ENCODE peak calls at places on chromosomes 1 and 21, in six cellular contexts. One of them, this sample, is unnamed.

GRCh38 chr1:230797376-230798186 is 50.4 kb downstream of the CAPN9 start:
- DNase-seq in HCT116: peak; percentile 41
- DNase-seq in GM23248: peak; percentile 89
- DNase-seq in SK-N-SH: peak; percentile 55
- DNase-seq in OCI-LY7: peak; percentile 5
- DNase-seq in hepatocyte: peak; percentile 86
- DNase-seq in this sample: peak; percentile 78

GRCh38 chr1:168688679-168689657 is 40.0 kb downstream of the DPT start:
- DNase-seq in SK-N-SH: no peak
- DNase-seq in HCT116: no peak
- DNase-seq in OCI-LY7: no peak
- DNase-seq in hepatocyte: peak; percentile 21
- DNase-seq in GM23248: no peak
- DNase-seq in this sample: no peak

GRCh38 chr1:59043796-59044195 is 253.1 kb upstream of the FGGY start:
- DNase-seq in SK-N-SH: no peak
- DNase-seq in hepatocyte: peak; percentile 83
- DNase-seq in GM23248: peak; percentile 95
- DNase-seq in OCI-LY7: no peak
- DNase-seq in HCT116: no peak
- DNase-seq in this sample: peak; percentile 75

GRCh38 chr1:160171352-160171751 is 19.0 kb upstream of the CASQ1 start:
- DNase-seq in SK-N-SH: no peak
- DNase-seq in OCI-LY7: no peak
- DNase-seq in HCT116: no peak
- DNase-seq in GM23248: peak; percentile 80
- DNase-seq in hepatocyte: no peak
- DNase-seq in this sample: peak; percentile 27

GRCh38 chr1:108036796-108037545 is 72.0 kb upstream of the VAV3 start:
- DNase-seq in GM23248: peak; percentile 40
- DNase-seq in HCT116: no peak
- DNase-seq in SK-N-SH: no peak
- DNase-seq in OCI-LY7: no peak
- DNase-seq in hepatocyte: no peak
- DNase-seq in this sample: peak; percentile 7

GRCh38 chr1:46643368-46643775 is 24.8 kb downstream of the ATPAF1 start:
- DNase-seq in GM23248: peak; percentile 76
- DNase-seq in hepatocyte: peak; percentile 60
- DNase-seq in HCT116: no peak
- DNase-seq in OCI-LY7: no peak
- DNase-seq in SK-N-SH: no peak
- DNase-seq in this sample: peak; percentile 98

GRCh38 chr1:1068374-1069060 is 5.6 kb downstream of the RNF223 start:
- DNase-seq in HCT116: no peak
- DNase-seq in OCI-LY7: peak; percentile 68
- DNase-seq in hepatocyte: peak; percentile 91
- DNase-seq in GM23248: no peak
- DNase-seq in SK-N-SH: no peak
- DNase-seq in this sample: peak; percentile 93

GRCh38 chr1:221344693-221345092 is 397.2 kb downstream of the DUSP10 start:
- DNase-seq in GM23248: peak; percentile 43
- DNase-seq in HCT116: no peak
- DNase-seq in hepatocyte: no peak
- DNase-seq in OCI-LY7: no peak
- DNase-seq in SK-N-SH: no peak
- DNase-seq in this sample: peak; percentile 31

GRCh38 chr1:3533051-3534048 is 78.0 kb downstream of the MEGF6 start:
- DNase-seq in OCI-LY7: no peak
- DNase-seq in SK-N-SH: no peak
- DNase-seq in GM23248: no peak
- DNase-seq in hepatocyte: no peak
- DNase-seq in HCT116: no peak
- DNase-seq in this sample: no peak

GRCh38 chr1:22166439-22166838 is 23.5 kb upstream of the WNT4 start:
- DNase-seq in SK-N-SH: no peak
- DNase-seq in GM23248: no peak
- DNase-seq in OCI-LY7: no peak
- DNase-seq in hepatocyte: no peak
- DNase-seq in HCT116: no peak
- DNase-seq in this sample: no peak

GRCh38 chr1:64087768-64088167 is 115.7 kb upstream of the UBE2U start:
- DNase-seq in OCI-LY7: no peak
- DNase-seq in HCT116: no peak
- DNase-seq in SK-N-SH: no peak
- DNase-seq in hepatocyte: no peak
- DNase-seq in GM23248: peak; percentile 83
- DNase-seq in this sample: peak; percentile 77

GRCh38 chr1:12135612-12136011 is 31.2 kb upstream of the TNFRSF1B start:
- DNase-seq in HCT116: no peak
- DNase-seq in hepatocyte: no peak
- DNase-seq in SK-N-SH: no peak
- DNase-seq in GM23248: peak; percentile 51
- DNase-seq in OCI-LY7: no peak
- DNase-seq in this sample: peak; percentile 4

GRCh38 chr1:182784556-182785171 is 4.9 kb upstream of the NPL start:
- DNase-seq in SK-N-SH: peak; percentile 40
- DNase-seq in HCT116: peak; percentile 28
- DNase-seq in OCI-LY7: peak; percentile 81
- DNase-seq in GM23248: peak; percentile 77
- DNase-seq in hepatocyte: peak; percentile 82
- DNase-seq in this sample: peak; percentile 68

GRCh38 chr1:203280061-203280460 is 25.3 kb upstream of the BTG2 start:
- DNase-seq in HCT116: no peak
- DNase-seq in OCI-LY7: no peak
- DNase-seq in SK-N-SH: no peak
- DNase-seq in GM23248: no peak
- DNase-seq in hepatocyte: no peak
- DNase-seq in this sample: no peak

GRCh38 chr1:12636098-12636950 is 7.6 kb upstream of the AADACL4 start:
- DNase-seq in GM23248: peak; percentile 40
- DNase-seq in OCI-LY7: no peak
- DNase-seq in HCT116: no peak
- DNase-seq in SK-N-SH: no peak
- DNase-seq in hepatocyte: no peak
- DNase-seq in this sample: no peak

GRCh38 chr1:100757946-100758345 is 38.4 kb downstream of the VCAM1 start:
- DNase-seq in SK-N-SH: no peak
- DNase-seq in HCT116: no peak
- DNase-seq in OCI-LY7: no peak
- DNase-seq in GM23248: no peak
- DNase-seq in hepatocyte: no peak
- DNase-seq in this sample: no peak

GRCh38 chr21:31335957-31336738 is 7.9 kb downstream of the TIAM1 start:
- DNase-seq in GM23248: peak; percentile 92
- DNase-seq in SK-N-SH: no peak
- DNase-seq in HCT116: no peak
- DNase-seq in OCI-LY7: no peak
- DNase-seq in hepatocyte: peak; percentile 27
- DNase-seq in this sample: peak; percentile 96

GRCh38 chr1:84996846-84997666 is at the start of gene MCOLN2:
- DNase-seq in OCI-LY7: peak; percentile 80
- DNase-seq in GM23248: peak; percentile 65
- DNase-seq in hepatocyte: peak; percentile 49
- DNase-seq in HCT116: no peak
- DNase-seq in SK-N-SH: peak; percentile 86
- DNase-seq in this sample: peak; percentile 57

GRCh38 chr1:185062710-185063370 is 17.5 kb downstream of the RNF2 start:
- DNase-seq in SK-N-SH: no peak
- DNase-seq in HCT116: no peak
- DNase-seq in OCI-LY7: no peak
- DNase-seq in GM23248: peak; percentile 38
- DNase-seq in hepatocyte: no peak
- DNase-seq in this sample: no peak

GRCh38 chr1:210428696-210429095 is 100.0 kb downstream of the HHAT start:
- DNase-seq in OCI-LY7: no peak
- DNase-seq in SK-N-SH: no peak
- DNase-seq in HCT116: no peak
- DNase-seq in hepatocyte: no peak
- DNase-seq in GM23248: no peak
- DNase-seq in this sample: no peak

GRCh38 chr1:231093158-231093922 is 53.3 kb upstream of the FAM89A start:
- DNase-seq in HCT116: no peak
- DNase-seq in GM23248: peak; percentile 4
- DNase-seq in hepatocyte: no peak
- DNase-seq in SK-N-SH: no peak
- DNase-seq in OCI-LY7: no peak
- DNase-seq in this sample: no peak

GRCh38 chr1:158506369-158506987 is 34.5 kb downstream of the OR10R2 start:
- DNase-seq in hepatocyte: peak; percentile 55
- DNase-seq in SK-N-SH: peak; percentile 1
- DNase-seq in OCI-LY7: peak; percentile 56
- DNase-seq in HCT116: no peak
- DNase-seq in GM23248: peak; percentile 37
- DNase-seq in this sample: peak; percentile 32

GRCh38 chr21:31318971-31319370 is 25.1 kb downstream of the TIAM1 start:
- DNase-seq in hepatocyte: no peak
- DNase-seq in GM23248: peak; percentile 15
- DNase-seq in HCT116: no peak
- DNase-seq in SK-N-SH: no peak
- DNase-seq in OCI-LY7: no peak
- DNase-seq in this sample: no peak

GRCh38 chr1:207418336-207418735 is 35.8 kb upstream of the CR2 start:
- DNase-seq in SK-N-SH: no peak
- DNase-seq in hepatocyte: no peak
- DNase-seq in OCI-LY7: no peak
- DNase-seq in HCT116: no peak
- DNase-seq in GM23248: no peak
- DNase-seq in this sample: no peak

GRCh38 chr1:224458296-224458695 is 23.7 kb upstream of the WDR26 start:
- DNase-seq in SK-N-SH: no peak
- DNase-seq in GM23248: no peak
- DNase-seq in HCT116: no peak
- DNase-seq in hepatocyte: no peak
- DNase-seq in OCI-LY7: no peak
- DNase-seq in this sample: no peak

GRCh38 chr1:226734611-226735153 is 4.4 kb downstream of the ITPKB start:
- DNase-seq in GM23248: no peak
- DNase-seq in HCT116: no peak
- DNase-seq in hepatocyte: no peak
- DNase-seq in SK-N-SH: no peak
- DNase-seq in OCI-LY7: no peak
- DNase-seq in this sample: no peak

GRCh38 chr1:154502066-154502741 is at the start of the genes SHE and TDRD10:
- DNase-seq in hepatocyte: peak; percentile 38
- DNase-seq in HCT116: no peak
- DNase-seq in SK-N-SH: peak; percentile 75
- DNase-seq in GM23248: peak; percentile 42
- DNase-seq in OCI-LY7: no peak
- DNase-seq in this sample: no peak

GRCh38 chr1:59151387-59151761 is 145.5 kb upstream of the FGGY start:
- DNase-seq in HCT116: no peak
- DNase-seq in SK-N-SH: no peak
- DNase-seq in GM23248: no peak
- DNase-seq in hepatocyte: no peak
- DNase-seq in OCI-LY7: no peak
- DNase-seq in this sample: no peak

GRCh38 chr1:48938975-48939374 is 162.3 kb upstream of the BEND5 start:
- DNase-seq in HCT116: no peak
- DNase-seq in GM23248: no peak
- DNase-seq in SK-N-SH: no peak
- DNase-seq in hepatocyte: no peak
- DNase-seq in OCI-LY7: no peak
- DNase-seq in this sample: no peak

GRCh38 chr1:156249593-156249992 is 1.7 kb upstream of the PAQR6 start:
- DNase-seq in SK-N-SH: no peak
- DNase-seq in GM23248: no peak
- DNase-seq in hepatocyte: no peak
- DNase-seq in OCI-LY7: no peak
- DNase-seq in HCT116: no peak
- DNase-seq in this sample: no peak
- H3K4me3 ChIP-seq in SK-N-SH: no peak overlapping the region
- H3K4me3 ChIP-seq in GM23248: no peak overlapping the region
- H3K4me3 ChIP-seq in hepatocyte: no peak overlapping the region
- H3K4me3 ChIP-seq in OCI-LY7: no peak overlapping the region
- H3K4me3 ChIP-seq in HCT116: no peak overlapping the region
- H3K4me3 ChIP-seq in this sample: no peak overlapping the region

GRCh38 chr1:173388352-173388751 is 88.8 kb upstream of the PRDX6 start:
- DNase-seq in HCT116: no peak
- DNase-seq in SK-N-SH: no peak
- DNase-seq in hepatocyte: no peak
- DNase-seq in OCI-LY7: no peak
- DNase-seq in GM23248: no peak
- DNase-seq in this sample: no peak

DNA sequence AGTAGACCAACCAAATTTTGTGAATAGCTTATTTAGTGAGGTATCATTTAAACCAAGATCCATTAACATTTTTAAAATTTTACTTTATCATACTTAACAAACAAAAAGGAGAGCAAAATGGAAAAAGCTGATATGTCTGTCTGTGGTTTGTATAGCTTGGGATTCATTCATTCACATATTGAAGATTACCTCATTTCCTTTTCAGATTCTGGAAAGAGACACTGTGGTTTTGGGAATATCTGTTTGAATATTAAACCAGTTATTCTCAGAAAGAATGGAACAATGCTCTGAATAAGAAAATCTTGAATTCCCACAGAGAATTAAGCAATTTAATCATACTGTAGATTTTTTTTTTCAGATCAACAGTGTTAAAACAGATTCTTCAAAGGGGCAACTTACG is 93.8 kb upstream of the PRDX6 start:
- DNase-seq in HCT116: no peak
- DNase-seq in hepatocyte: no peak
- DNase-seq in GM23248: peak; percentile 40
- DNase-seq in SK-N-SH: no peak
- DNase-seq in OCI-LY7: no peak
- DNase-seq in this sample: no peak
- TF ChIP-seq EZH2phosphoT487 in HCT116: no peak
- TF ChIP-seq EZH2phosphoT487 in hepatocyte: no peak
- TF ChIP-seq EZH2phosphoT487 in GM23248: no peak
- TF ChIP-seq EZH2phosphoT487 in SK-N-SH: no peak
- TF ChIP-seq EZH2phosphoT487 in OCI-LY7: no peak
- TF ChIP-seq EZH2phosphoT487 in this sample: no peak

DNA sequence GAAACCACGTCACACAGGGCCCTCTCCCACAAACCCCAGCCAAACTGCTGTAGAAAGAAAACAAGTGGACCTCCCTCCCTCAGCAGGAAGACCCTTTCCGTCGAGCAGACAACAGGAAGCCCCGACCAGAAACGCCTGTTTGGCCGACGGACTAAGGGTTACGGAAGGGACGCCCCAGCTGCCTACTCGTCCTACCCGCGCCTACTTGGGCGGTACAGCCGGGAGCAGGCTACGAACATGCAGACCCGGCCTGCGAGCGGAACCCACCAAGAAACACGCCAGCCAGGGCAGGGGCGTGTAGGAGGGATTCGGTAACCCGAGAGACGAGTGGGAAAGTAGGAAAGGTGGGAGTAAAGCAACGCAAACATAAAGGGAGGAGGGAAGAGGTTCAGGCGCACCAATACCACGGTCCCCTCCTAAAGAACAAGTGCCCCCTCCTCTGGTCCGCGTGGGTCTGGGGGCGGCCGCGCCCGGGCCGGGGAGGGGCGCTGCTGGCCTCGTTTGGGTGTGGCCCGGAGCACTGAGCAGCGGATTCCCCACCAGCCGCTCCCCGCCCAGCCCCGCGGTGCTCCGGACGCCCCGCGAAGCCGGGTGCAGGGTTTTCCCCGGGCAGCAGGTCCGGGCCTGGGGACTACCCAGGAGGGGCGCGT is 450 bp downstream of the S100A10 start:
- DNase-seq in hepatocyte: peak; percentile 35
- DNase-seq in SK-N-SH: no peak
- DNase-seq in HCT116: no peak
- DNase-seq in OCI-LY7: peak; percentile 16
- DNase-seq in GM23248: peak; percentile 67
- DNase-seq in this sample: peak; percentile 45
- H3K4me3 ChIP-seq in hepatocyte: peak overlapping the region; percentile 84
- H3K4me3 ChIP-seq in SK-N-SH: peak overlapping the region; percentile 73
- H3K4me3 ChIP-seq in HCT116: peak overlapping the region; percentile 91
- H3K4me3 ChIP-seq in OCI-LY7: peak overlapping the region; percentile 37
- H3K4me3 ChIP-seq in GM23248: peak overlapping the region; percentile 97
- H3K4me3 ChIP-seq in this sample: peak overlapping the region; percentile 91

GRCh38 chr1:78360584-78360983 is 130.2 kb upstream of the PTGFR start:
- DNase-seq in SK-N-SH: no peak
- DNase-seq in OCI-LY7: no peak
- DNase-seq in hepatocyte: no peak
- DNase-seq in GM23248: no peak
- DNase-seq in HCT116: no peak
- DNase-seq in this sample: no peak
- TF ChIP-seq EZH2phosphoT487 in SK-N-SH: no peak
- TF ChIP-seq EZH2phosphoT487 in OCI-LY7: no peak
- TF ChIP-seq EZH2phosphoT487 in hepatocyte: no peak
- TF ChIP-seq EZH2phosphoT487 in GM23248: no peak
- TF ChIP-seq EZH2phosphoT487 in HCT116: no peak
- TF ChIP-seq EZH2phosphoT487 in this sample: no peak

This sample was measured in PC-3.